ENCODE peak calls at places on chromosomes 2 and 18, in four cellular contexts. Y is H1, I is GM12878, R is HepG2. P is an unnamed sample.

GRCh38 chr18:10488022-10488421 is 33.6 kb downstream of the APCDD1 start:
- DNase-seq in Y (no peak), R (no peak), I (no peak), P (no peak)

GRCh38 chr2:234863043-234863934 is 88.5 kb upstream of the SH3BP4 start:
- DNase-seq in I (no peak), R (peak), Y (no peak), P (no peak)

GRCh38 chr2:177545981-177546600 is 153.5 kb downstream of the AGPS start:
- DNase-seq in R (no peak), Y (no peak), I (no peak), P (no peak)

GRCh38 chr2:225670111-225670974 is 270.8 kb downstream of the NYAP2 start:
- DNase-seq in R (peak), I (no peak), Y (no peak), P (no peak)

GRCh38 chr2:71884303-71885042 is 263.2 kb downstream of the CYP26B1 start:
- DNase-seq in Y (peak), I (no peak), R (no peak), P (no peak)

GRCh38 chr2:101038455-101039255 is 36.6 kb downstream of the RPL31 start:
- DNase-seq in Y (peak), R (peak), I (no peak), P (peak)

GRCh38 chr2:75429036-75429435 is 131.7 kb downstream of the EVA1A start:
- DNase-seq in R (no peak), Y (no peak), I (no peak), P (no peak)

GRCh38 chr2:120982598-120982997 is 246.9 kb downstream of the GLI2 start:
- DNase-seq in R (no peak), Y (no peak), I (no peak), P (no peak)

GRCh38 chr2:71646028-71646427 is 192.7 kb downstream of the DYSF start:
- DNase-seq in R (no peak), Y (no peak), I (no peak), P (no peak)

DNA sequence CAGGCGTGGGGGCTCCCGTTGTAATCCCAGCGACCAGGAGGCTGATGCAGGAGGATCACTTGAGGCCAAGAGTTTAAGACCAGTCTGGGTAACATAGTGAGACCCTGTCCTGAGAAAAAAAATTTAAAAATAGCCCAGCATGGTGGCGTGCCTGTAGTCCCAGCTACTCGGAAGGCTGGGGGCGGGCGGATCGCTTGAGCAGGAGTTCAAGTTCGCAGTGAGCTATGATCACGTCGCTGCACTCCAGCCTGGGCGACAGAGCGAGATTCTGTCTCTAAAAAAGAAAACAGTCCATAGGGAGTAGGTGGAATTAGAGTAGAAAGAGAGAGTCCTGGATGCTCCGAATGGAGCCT is 325 bp upstream of the TTLL4 start:
- DNase-seq in Y (no peak), R (no peak), I (no peak), P (no peak)
- TF ChIP-seq TAF1 in Y (no peak), R (no peak), I (no peak), P (no peak)

GRCh38 chr2:44462934-44463849 is 101.4 kb downstream of the CAMKMT start:
- DNase-seq in R (no peak), I (no peak), Y (no peak), P (no peak)
- TF ChIP-seq CTCF in R (no peak), I (peak), Y (peak), P (no peak)

GRCh38 chr2:166180951-166181812 is 53.4 kb upstream of the SCN1A start:
- DNase-seq in R (peak), I (no peak), Y (peak), P (peak)
- TF ChIP-seq TAF1 in R (no peak), I (no peak), Y (no peak), P (no peak)

GRCh38 chr18:75125359-75126331 is 83.3 kb downstream of the PTGR3 start:
- DNase-seq in I (no peak), R (peak), Y (peak), P (no peak)

GRCh38 chr18:75127143-75128021 is 81.6 kb downstream of the PTGR3 start:
- DNase-seq in I (no peak), Y (peak), R (peak), P (no peak)

GRCh38 chr18:75128911-75129716 is 79.8 kb downstream of the PTGR3 start:
- DNase-seq in I (no peak), Y (peak), R (no peak), P (no peak)

GRCh38 chr18:75129717-75130477 is 79.0 kb downstream of the PTGR3 start:
- DNase-seq in R (no peak), I (no peak), Y (peak), P (no peak)

DNA sequence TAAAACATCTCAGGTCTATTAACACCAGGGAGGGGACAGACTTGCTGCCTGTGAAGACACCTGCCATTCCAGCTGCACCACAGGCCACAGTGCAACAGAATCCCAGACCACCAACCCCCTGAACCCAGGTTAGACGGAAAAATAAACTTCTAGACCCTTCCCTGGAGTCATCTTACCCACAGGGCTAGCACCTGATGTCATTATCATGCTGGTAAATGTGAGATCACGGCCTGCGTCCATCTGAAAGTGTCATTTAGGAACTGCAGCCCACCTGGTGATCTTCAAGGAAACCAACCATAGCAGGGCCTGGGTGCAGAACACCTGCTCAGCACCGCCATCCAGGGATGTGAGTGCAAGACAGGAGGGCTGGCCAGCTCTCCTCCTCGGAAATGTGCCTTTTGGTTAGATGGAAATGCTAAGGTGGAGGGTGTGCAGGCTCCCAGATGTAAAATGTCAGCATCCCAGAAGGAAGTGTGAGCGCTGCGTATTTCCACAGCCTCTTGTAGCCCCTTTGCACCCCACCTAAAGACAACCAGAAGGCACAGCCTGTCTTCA is 80.8 kb downstream of the PTGR3 start:
- DNase-seq in I (no peak), Y (peak), R (no peak), P (no peak)
- TF ChIP-seq CTCF in I (no peak), Y (no peak), R (no peak), P (no peak)

GRCh38 chr2:238860966-238861730 is 13.3 kb downstream of the TWIST2 start:
- DNase-seq in R (no peak), I (no peak), Y (no peak), P (no peak)
- TF ChIP-seq TAF1 in R (no peak), I (no peak), Y (no peak), P (no peak)

P was measured in K562.